ENCODE peak calls at places on chromosomes 4 and X, in eight cellular contexts. F is bronchial epithelial cell, V is heart left ventricle, D is OCI-LY7, J is IMR-90, L is WTC11, G is suprapubic skin, C is GM12878. M is an unnamed sample.

GRCh38 chrX:13162772-13163171 is 118.4 kb upstream of the FAM9C start:
- DNase-seq in J (no peak), D (no peak), V (no peak), G (no peak), F (no peak), L (no peak), C (no peak), M (no peak)

GRCh38 chrX:56130436-56130835 is 101.7 kb upstream of the KLF8 start:
- DNase-seq in D (no peak), G (no peak), C (no peak), F (no peak), L (no peak), V (no peak), J (no peak), M (no peak)

GRCh38 chr4:65367306-65367705 is 303.0 kb downstream of the EPHA5 start:
- DNase-seq in C (no peak), F (peak; percentile 13), J (no peak), V (no peak), D (no peak), L (no peak), G (no peak), M (no peak)

GRCh38 chr4:26789208-26789607 is 71.4 kb upstream of the STIM2 start:
- DNase-seq in F (peak; percentile 44), V (no peak), L (no peak), D (no peak), C (no peak), G (no peak), J (no peak), M (no peak)

GRCh38 chr4:127357765-127358164 is 275.0 kb upstream of the INTU start:
- DNase-seq in V (no peak), L (no peak), C (no peak), G (no peak), D (no peak), F (no peak), J (no peak), M (no peak)

GRCh38 chr4:74772783-74773182 is 21.5 kb downstream of the BTC start:
- DNase-seq in V (no peak), C (no peak), L (peak; percentile 22), J (no peak), G (no peak), F (no peak), D (no peak), M (no peak)

GRCh38 chrX:22300130-22300529 is 27.4 kb downstream of the CBLL2 start:
- DNase-seq in C (no peak), G (no peak), F (peak; percentile 71), L (no peak), V (peak; percentile 47), J (peak; percentile 67), D (no peak), M (peak; percentile 1)

GRCh38 chr4:8110071-8110986 is 48.3 kb downstream of the ABLIM2 start:
- DNase-seq in V (no peak), F (peak; percentile 83), J (no peak), G (no peak), D (peak; percentile 41), L (peak; percentile 83), C (no peak), M (peak; percentile 24)

GRCh38 chr4:165779950-165780670 is 92.9 kb upstream of the TLL1 start:
- DNase-seq in F (no peak), G (no peak), L (no peak), V (no peak), D (no peak), J (no peak), C (no peak), M (no peak)

GRCh38 chr4:8332038-8332857 is 62.7 kb downstream of the HTRA3 start:
- DNase-seq in L (no peak), V (peak; percentile 21), F (no peak), J (no peak), G (peak; percentile 53), C (no peak), D (no peak), M (no peak)

GRCh38 chr4:110619401-110620247 is 3.3 kb downstream of the PITX2 start:
- DNase-seq in D (no peak), G (no peak), L (peak; percentile 63), F (no peak), J (no peak), C (no peak), V (no peak), M (no peak)

GRCh38 chr4:7206856-7207567 is 14.7 kb downstream of the SORCS2 start:
- DNase-seq in D (no peak), G (no peak), V (peak; percentile 93), J (peak; percentile 90), C (no peak), L (peak; percentile 49), F (peak; percentile 56), M (no peak)

GRCh38 chrX:155027509-155028066 is 944 bp downstream of the FUNDC2 start:
- DNase-seq in G (no peak), J (peak; percentile 70), V (no peak), D (peak; percentile 33), L (no peak), C (no peak), F (peak; percentile 61), M (peak; percentile 26)

GRCh38 chr4:110793381-110793801 is 170.5 kb upstream of the PITX2 start:
- DNase-seq in D (no peak), C (no peak), G (no peak), L (no peak), V (no peak), F (no peak), J (peak; percentile 17), M (no peak)

GRCh38 chr4:173852775-173853174 is 322.7 kb upstream of the HAND2 start:
- DNase-seq in F (no peak), V (no peak), L (no peak), C (no peak), G (no peak), J (no peak), D (no peak), M (no peak)
- TF ChIP-seq CTCF in F (no peak), V (no peak), L (no peak), C (no peak), G (no peak), J (no peak), D (no peak), M (no peak)

GRCh38 chr4:163332526-163333405 is at the start of gene NPY1R:
- DNase-seq in D (peak; percentile 4), C (peak; percentile 1), V (peak; percentile 57), G (no peak), L (peak; percentile 78), J (peak; percentile 73), F (peak; percentile 69), M (peak; percentile 55)
- TF ChIP-seq CTCF in D (peak; percentile 65), C (peak; percentile 61), V (peak; percentile 38), G (peak; percentile 50), L (peak; percentile 31), J (peak; percentile 69), F (peak; percentile 86), M (no peak)

DNA sequence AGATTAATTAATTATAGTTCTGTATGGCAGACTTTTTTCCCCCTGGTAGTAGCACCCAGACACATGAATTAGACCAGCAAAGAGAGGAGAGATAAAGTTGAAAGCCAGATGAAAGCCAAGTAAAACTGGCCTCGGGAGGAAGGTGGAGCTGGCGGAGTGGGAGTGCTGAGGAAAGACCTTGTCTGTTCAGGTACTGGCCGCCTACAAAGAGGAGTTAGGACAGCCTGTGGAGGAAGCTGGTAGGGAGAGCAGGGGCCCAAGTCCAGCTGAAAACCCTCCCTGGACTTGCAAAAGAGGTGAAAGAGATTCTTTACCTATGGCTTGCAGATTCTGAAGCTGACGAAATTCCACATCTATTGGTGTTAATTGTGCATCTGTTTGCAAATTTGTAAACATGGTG is 11.7 kb downstream of the SHROOM2 start:
- DNase-seq in L (peak; percentile 12), G (no peak), J (no peak), C (no peak), F (no peak), D (no peak), V (no peak), M (no peak)
- TF ChIP-seq CTCF in L (no peak), G (no peak), J (no peak), C (no peak), F (no peak), D (no peak), V (no peak), M (no peak)

GRCh38 chrX:40098264-40099045 is 697 bp upstream of the BCOR start:
- DNase-seq in F (no peak), L (peak; percentile 51), C (no peak), D (peak; percentile 80), G (no peak), V (peak; percentile 40), J (no peak), M (peak; percentile 71)

GRCh38 chrX:40096395-40097091 is 1.2 kb downstream of the BCOR start:
- DNase-seq in C (no peak), V (peak; percentile 46), J (peak; percentile 45), D (peak; percentile 56), G (no peak), L (no peak), F (no peak), M (peak; percentile 73)

GRCh38 chrX:40097101-40097491 is 662 bp downstream of the BCOR start:
- DNase-seq in D (no peak), J (no peak), G (no peak), F (no peak), C (no peak), V (no peak), L (no peak), M (peak; percentile 48)

GRCh38 chrX:40099046-40099968 is 1.5 kb upstream of the BCOR start:
- DNase-seq in V (peak; percentile 68), L (peak; percentile 64), G (no peak), F (no peak), C (peak; percentile 66), D (peak; percentile 87), J (no peak), M (peak; percentile 65)

DNA sequence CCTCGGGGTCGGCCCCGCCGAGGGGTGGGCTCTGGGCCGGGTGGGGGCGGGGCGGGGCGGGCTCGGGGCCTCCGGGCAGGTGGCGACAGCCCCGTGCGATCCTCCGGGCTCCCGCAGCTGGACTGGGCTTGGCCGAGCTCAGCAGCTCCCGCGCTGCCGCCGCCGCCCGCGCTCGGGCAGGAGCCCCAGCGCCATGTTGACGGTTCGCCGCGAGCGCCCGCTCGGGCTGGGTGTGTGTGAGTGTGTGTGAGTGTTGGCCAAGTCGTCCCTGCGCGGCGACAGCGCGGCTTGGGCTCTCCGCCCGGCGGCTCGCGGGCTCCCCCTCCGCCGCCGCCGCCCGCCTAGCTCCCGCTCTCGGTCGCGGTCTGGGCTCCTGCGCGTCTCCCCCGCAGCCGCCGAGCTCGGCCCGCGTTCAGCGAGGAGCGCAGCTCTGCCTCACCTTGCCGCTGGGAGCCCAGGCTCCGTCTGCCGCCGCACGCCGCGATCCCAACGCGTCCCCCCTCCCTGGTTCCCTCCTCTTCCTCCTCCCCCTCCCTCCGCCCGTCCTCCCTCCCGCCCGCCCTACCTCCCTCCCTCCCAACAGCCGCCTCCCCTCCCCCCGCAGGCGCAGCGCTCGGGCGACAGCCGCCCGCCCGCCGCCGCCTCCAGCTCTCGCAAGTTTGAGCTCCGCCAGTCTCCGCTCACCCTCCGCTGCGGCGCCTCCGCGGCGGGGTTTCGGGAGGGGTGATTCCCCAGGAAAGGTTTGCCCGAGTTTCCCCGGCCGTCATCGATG is at the start of gene BCOR:
- DNase-seq in L (peak; percentile 60), V (peak; percentile 81), C (no peak), G (no peak), J (peak; percentile 58), F (no peak), D (peak; percentile 74), M (peak; percentile 77)
- TF ChIP-seq CTCF in L (no peak), V (no peak), C (no peak), G (no peak), J (no peak), F (no peak), D (no peak), M (no peak)

DNA sequence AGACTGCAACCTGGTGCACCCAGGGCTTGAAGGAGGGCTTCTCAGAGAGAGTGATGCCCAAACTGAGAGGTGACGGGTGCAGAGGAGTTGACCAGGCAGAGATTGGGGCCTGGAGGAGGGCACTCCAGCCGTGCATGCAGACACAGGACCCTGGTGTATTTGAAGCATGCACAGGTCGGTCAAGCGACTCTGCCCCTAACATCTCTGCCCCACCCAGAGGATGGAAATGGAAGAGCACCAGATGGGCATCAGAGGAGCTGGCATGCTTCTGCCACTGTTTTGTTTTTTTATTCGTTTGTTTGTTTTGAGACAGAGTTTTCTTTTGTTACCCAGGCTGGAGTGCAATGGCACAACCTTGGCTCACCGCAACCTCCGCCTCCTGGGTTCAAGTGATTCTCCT is 320.9 kb downstream of the EVC2 start:
- DNase-seq in G (no peak), D (no peak), F (no peak), L (no peak), C (no peak), J (no peak), V (no peak), M (no peak)
- TF ChIP-seq CTCF in G (no peak), D (no peak), F (no peak), L (no peak), C (no peak), J (no peak), V (no peak), M (no peak)

M was measured in activated CD8-positive, alpha-beta T cell treated with anti-CD3 and anti-CD28 coated beads for 36 hours.